ENCODE peak calls at places on chromosome 13, in ten cellular contexts. O, M, S, E, L, Y, F, R, T and D are unnamed samples.

GRCh38 chr13:110307697-110308376 is 753 bp downstream of the COL4A2 start:
- DNase-seq in L (peak), T (no peak), M (no peak), S (no peak), F (no peak), E (no peak), O (no peak), R (peak), Y (no peak), D (no peak)

GRCh38 chr13:49499889-49500660 is 4.3 kb downstream of the PHF11 start:
- DNase-seq in S (no peak), Y (no peak), L (no peak), O (no peak), R (no peak), M (no peak), E (peak), F (peak), T (peak), D (peak)

GRCh38 chr13:91045351-91046034 is 302.0 kb upstream of the MIR17HG start:
- DNase-seq in E (no peak), R (no peak), L (no peak), F (no peak), Y (no peak), M (no peak), T (peak), S (peak), O (no peak), D (no peak)

GRCh38 chr13:111508164-111508870 is 187.9 kb downstream of the TEX29 start:
- DNase-seq in M (no peak), S (no peak), R (no peak), L (no peak), T (no peak), E (no peak), F (no peak), Y (no peak), O (no peak), D (no peak)

GRCh38 chr13:89401209-89401810 is 1730.1 kb downstream of the SLITRK5 start:
- DNase-seq in F (peak), M (no peak), Y (no peak), E (peak), L (no peak), S (no peak), T (peak), R (no peak), O (no peak), D (no peak)

GRCh38 chr13:46683879-46684278 is 113.1 kb downstream of the ESD start:
- DNase-seq in L (no peak), E (no peak), S (no peak), M (no peak), R (no peak), T (no peak), Y (no peak), O (no peak), F (peak), D (no peak)

GRCh38 chr13:100674363-100674847 is at the start of gene TMTC4:
- DNase-seq in L (no peak), M (no peak), S (no peak), O (no peak), T (no peak), R (no peak), E (no peak), F (no peak), Y (no peak), D (no peak)

GRCh38 chr13:28245465-28245864 is 107.1 kb downstream of the PAN3 start:
- DNase-seq in O (no peak), Y (no peak), R (no peak), T (no peak), F (no peak), L (no peak), M (no peak), E (no peak), S (no peak), D (no peak)

GRCh38 chr13:32426981-32427851 is 714 bp downstream of the N4BP2L1 start:
- DNase-seq in L (peak), F (peak), O (peak), M (peak), R (peak), Y (peak), S (no peak), T (no peak), E (no peak), D (no peak)

GRCh38 chr13:49253310-49253709 is 5.6 kb downstream of the CDADC1 start:
- DNase-seq in R (no peak), T (no peak), F (no peak), S (no peak), M (no peak), O (no peak), E (no peak), Y (no peak), L (no peak), D (no peak)

GRCh38 chr13:101025925-101026324 is 351.3 kb upstream of the TMTC4 start:
- DNase-seq in F (no peak), S (no peak), M (no peak), R (no peak), Y (no peak), E (no peak), O (no peak), L (no peak), T (no peak), D (no peak)

GRCh38 chr13:110136660-110137585 is 170.0 kb downstream of the COL4A1 start:
- DNase-seq in O (peak), L (no peak), T (no peak), R (peak), E (no peak), M (no peak), Y (no peak), F (no peak), S (no peak), D (no peak)

GRCh38 chr13:62014299-62014698 is 598.6 kb upstream of the PCDH20 start:
- DNase-seq in F (peak), M (no peak), O (no peak), L (no peak), S (peak), E (no peak), Y (no peak), T (peak), R (no peak), D (no peak)

GRCh38 chr13:26222523-26223046 is 471 bp upstream of the RNF6 start:
- DNase-seq in F (no peak), S (no peak), T (no peak), L (no peak), Y (no peak), R (no peak), O (no peak), E (no peak), M (no peak), D (no peak)

GRCh38 chr13:39037410-39037879 is 444 bp downstream of the PROSER1 start:
- DNase-seq in O (no peak), R (no peak), S (no peak), L (no peak), E (no peak), T (no peak), Y (peak), F (no peak), M (no peak), D (no peak)
- H3K4me3 ChIP-seq in O (peak), R (peak), S (peak), L (peak), E (peak), T (peak), Y (peak), F (peak), M (peak), D (peak)

GRCh38 chr13:72565893-72566292 is 161.5 kb downstream of the MZT1 start:
- DNase-seq in Y (no peak), L (no peak), S (peak), O (no peak), E (no peak), T (peak), R (no peak), F (peak), M (no peak), D (no peak)
- TF ChIP-seq CTCF in Y (no peak), L (peak), S (peak), O (peak), E (peak), T (peak), R (peak), F (peak), M (peak), D (no peak)

GRCh38 chr13:97849305-97849704 is 104.2 kb upstream of the IPO5 start:
- DNase-seq in L (no peak), F (peak), O (no peak), E (peak), R (peak), T (peak), S (peak), M (no peak), Y (no peak), D (no peak)
- H3K4me3 ChIP-seq in L (no peak), F (no peak), O (no peak), E (no peak), R (no peak), T (no peak), S (no peak), M (no peak), Y (no peak), D (no peak)

GRCh38 chr13:94115054-94115453 is 364.4 kb downstream of the DCT start:
- DNase-seq in M (no peak), F (no peak), R (no peak), O (no peak), T (no peak), L (no peak), E (no peak), S (no peak), Y (no peak), D (no peak)
- TF ChIP-seq CTCF in M (no peak), F (peak), R (peak), O (no peak), T (no peak), L (no peak), E (no peak), S (no peak), Y (no peak), D (no peak)

GRCh38 chr13:40191186-40191980 is 475.1 kb downstream of the FOXO1 start:
- DNase-seq in Y (no peak), S (no peak), M (no peak), O (no peak), L (no peak), R (no peak), F (no peak), T (no peak), E (no peak), D (no peak)

GRCh38 chr13:40194204-40194806 is 472.1 kb downstream of the FOXO1 start:
- DNase-seq in R (no peak), S (no peak), E (no peak), O (peak), L (no peak), M (no peak), T (no peak), Y (peak), F (peak), D (no peak)

GRCh38 chr13:40192516-40193257 is 473.8 kb downstream of the FOXO1 start:
- DNase-seq in F (no peak), O (peak), S (no peak), R (no peak), L (no peak), T (no peak), Y (peak), M (no peak), E (no peak), D (no peak)

GRCh38 chr13:40190656-40191100 is 475.8 kb downstream of the FOXO1 start:
- DNase-seq in E (no peak), T (peak), S (no peak), M (no peak), F (peak), R (no peak), Y (peak), L (no peak), O (peak), D (peak)

DNA sequence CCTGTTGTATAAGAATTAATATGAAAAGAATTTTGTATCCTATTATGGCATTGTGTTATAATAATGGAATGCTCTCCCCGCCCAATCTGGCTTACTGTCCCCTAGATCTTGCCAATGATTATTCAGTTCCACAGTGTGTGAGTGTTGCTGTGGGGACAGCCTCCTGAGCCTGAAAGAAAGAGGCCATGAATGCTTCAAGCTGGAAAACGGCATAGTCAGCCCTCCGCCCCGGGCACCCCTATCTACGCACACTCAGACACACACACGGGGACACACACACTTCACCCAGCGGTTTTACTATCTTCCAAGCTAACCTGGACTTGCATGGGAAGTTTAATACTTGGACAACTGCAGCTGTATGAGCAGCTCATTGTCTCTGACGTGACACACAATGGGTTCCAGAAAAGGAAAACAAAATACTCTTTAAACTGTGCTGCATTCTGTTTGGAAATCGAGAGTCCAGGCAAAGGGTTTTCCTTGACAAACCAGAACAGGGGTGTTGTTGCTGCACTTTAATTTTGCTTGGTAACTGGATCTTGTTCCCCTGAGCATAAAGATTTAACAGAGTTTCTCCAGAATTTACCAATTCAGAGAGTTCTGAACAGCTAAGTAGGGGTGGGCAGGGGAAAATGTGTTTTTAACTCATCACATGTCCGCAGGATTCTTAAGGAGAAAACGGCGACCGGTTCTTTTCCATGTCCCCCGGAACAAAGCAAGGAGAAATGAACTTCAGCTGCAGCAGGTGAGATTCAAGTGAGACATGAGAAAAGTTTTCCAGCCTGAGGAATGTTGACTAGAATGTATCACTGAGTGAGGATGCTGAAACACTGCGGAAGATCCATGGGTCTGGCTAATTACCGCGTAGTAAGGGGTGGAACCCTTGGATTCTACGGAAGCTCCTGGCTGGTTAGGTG is 472.9 kb downstream of the FOXO1 start:
- DNase-seq in Y (peak), S (no peak), E (no peak), M (no peak), T (no peak), F (peak), R (no peak), O (peak), L (no peak), D (no peak)
- H3K4me3 ChIP-seq in Y (no peak), S (no peak), E (no peak), M (no peak), T (no peak), F (no peak), R (no peak), O (no peak), L (no peak), D (no peak)

GRCh38 chr13:78589206-78589605 is 14.1 kb downstream of the POU4F1 start:
- DNase-seq in E (no peak), Y (no peak), R (peak), M (no peak), T (no peak), F (peak), L (no peak), O (no peak), S (no peak), D (no peak)

GRCh38 chr13:78587395-78587794 is 16.0 kb downstream of the POU4F1 start:
- DNase-seq in M (no peak), F (no peak), T (no peak), R (no peak), S (no peak), E (no peak), L (no peak), O (no peak), Y (no peak), D (no peak)

GRCh38 chr13:78586706-78587105 is 16.6 kb downstream of the POU4F1 start:
- DNase-seq in L (no peak), F (no peak), E (no peak), M (no peak), S (no peak), Y (no peak), O (no peak), R (peak), T (no peak), D (no peak)
- TF ChIP-seq CTCF in L (no peak), F (peak), E (peak), M (no peak), S (no peak), Y (no peak), O (no peak), R (peak), T (peak), D (no peak)